ENCODE peak calls at places on chromosomes 6 and 20, in five cellular contexts. M, U, N, A and J are unnamed samples. For H3K27me3, the result is how much of the 10 kb centered on the place peaks cover.

GRCh38 chr20:19735446-19735845 is 22.6 kb upstream of the RIN2 start:
- DNase-seq in M (peak), N (peak), A (peak), U (peak), J (no peak)

GRCh38 chr6:149940673-149940984 is 1.2 kb upstream of the ULBP2 start:
- DNase-seq in M (no peak), A (no peak), N (no peak), U (no peak), J (no peak)

GRCh38 chr6:138428943-138429616 is 25.1 kb downstream of the HEBP2 start:
- DNase-seq in M (no peak), U (no peak), N (no peak), A (no peak), J (peak)

GRCh38 chr6:74415056-74415455 is 719.1 kb downstream of the CD109 start:
- DNase-seq in U (no peak), M (no peak), A (no peak), N (no peak), J (peak)

GRCh38 chr6:14455942-14456648 is 338.5 kb downstream of the CD83 start:
- DNase-seq in M (no peak), A (no peak), N (no peak), U (no peak), J (no peak)

GRCh38 chr20:826695-827323 is 6.7 kb upstream of the FAM110A start:
- DNase-seq in U (peak), N (no peak), A (peak), M (no peak), J (no peak)

GRCh38 chr20:35225319-35226125 is 968 bp upstream of the MMP24 start:
- DNase-seq in M (no peak), N (no peak), A (no peak), U (no peak), J (no peak)

GRCh38 chr6:167795321-167795811 is 31.3 kb upstream of the AFDN start:
- DNase-seq in A (no peak), N (no peak), M (no peak), U (no peak), J (no peak)

GRCh38 chr6:32118782-32119628 is 9.0 kb downstream of the ATF6B start:
- DNase-seq in M (no peak), A (peak), U (peak), N (peak), J (peak)

GRCh38 chr6:21914121-21914973 is 320.8 kb downstream of the SOX4 start:
- DNase-seq in A (peak), U (peak), N (peak), M (no peak), J (peak)

DNA sequence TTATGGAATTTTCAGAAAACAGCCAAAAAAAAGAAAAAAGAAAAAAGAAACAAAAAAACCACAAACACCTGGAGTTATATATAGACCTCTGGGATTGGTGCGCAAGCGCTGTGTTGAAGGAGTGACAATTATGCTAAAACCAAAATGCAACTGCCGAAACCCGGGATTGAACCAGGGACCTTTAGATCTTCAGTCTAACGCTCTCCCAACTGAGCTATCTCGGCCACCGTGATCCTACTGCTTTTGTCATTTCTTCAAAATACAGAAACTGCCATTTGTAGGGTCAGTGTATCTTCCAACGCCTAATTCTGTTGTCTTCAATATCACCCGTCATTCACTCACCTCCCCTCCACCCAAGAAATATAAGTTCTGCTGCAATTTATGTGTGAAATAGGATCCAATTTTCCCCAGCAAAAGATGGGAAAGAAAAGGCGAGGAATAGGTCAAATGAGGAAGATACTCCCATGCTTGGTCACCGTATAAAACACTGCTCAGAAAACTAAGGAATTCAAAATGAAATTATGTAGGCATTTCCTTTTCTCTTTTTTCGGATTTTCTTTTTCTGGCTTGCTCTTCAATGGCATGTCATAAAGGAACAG is 116.0 kb downstream of the TRIM27 start:
- DNase-seq in A (no peak), N (no peak), M (no peak), U (no peak), J (no peak)
- H3K4me3 ChIP-seq in A (no peak), N (no peak), M (no peak), U (no peak), J (peak)

GRCh38 chr20:63325554-63326313 is 32.7 kb downstream of the COL20A1 start:
- DNase-seq in N (peak), M (no peak), A (no peak), U (no peak), J (no peak)
- H3K27me3 ChIP-seq in N (half or more), M (under half), A (under half), U (under half), J (under half)

GRCh38 chr20:37596890-37597539 is 69.3 kb upstream of the BLCAP start:
- DNase-seq in A (no peak), U (no peak), M (no peak), N (no peak), J (no peak)

GRCh38 chr20:37596168-37596567 is 68.5 kb upstream of the BLCAP start:
- DNase-seq in U (no peak), A (no peak), N (no peak), M (no peak), J (no peak)

GRCh38 chr20:37600486-37600885 is 72.8 kb upstream of the BLCAP start:
- DNase-seq in N (no peak), M (no peak), A (no peak), U (no peak), J (no peak)

GRCh38 chr20:37598611-37599342 is 71.1 kb upstream of the BLCAP start:
- DNase-seq in M (no peak), N (no peak), U (no peak), A (no peak), J (no peak)

DNA sequence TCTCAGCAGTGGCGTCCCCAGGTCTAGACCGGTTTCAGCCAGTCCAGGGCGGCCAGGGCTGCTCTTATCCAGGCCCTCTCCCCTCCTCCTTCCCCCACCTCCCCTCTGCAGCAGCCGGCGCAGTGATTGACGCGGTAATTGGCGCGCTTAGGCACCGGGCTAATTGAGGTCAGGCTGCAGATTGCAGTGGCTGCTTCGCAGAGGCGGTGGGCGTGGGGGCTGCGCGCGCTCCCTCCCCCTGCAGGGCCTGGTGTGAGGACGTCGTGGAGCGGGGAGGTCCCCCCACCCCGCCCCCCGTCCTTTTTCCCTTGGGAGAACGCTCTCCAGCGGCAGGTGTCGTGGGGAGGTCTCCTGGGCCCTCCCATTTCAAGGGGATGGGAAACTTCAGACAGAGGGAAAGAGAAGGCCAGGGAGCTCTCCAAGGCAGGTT is 70.4 kb upstream of the BLCAP start:
- DNase-seq in A (no peak), N (no peak), M (no peak), U (no peak), J (no peak)
- H3K4me3 ChIP-seq in A (no peak), N (no peak), M (no peak), U (no peak), J (no peak)

DNA sequence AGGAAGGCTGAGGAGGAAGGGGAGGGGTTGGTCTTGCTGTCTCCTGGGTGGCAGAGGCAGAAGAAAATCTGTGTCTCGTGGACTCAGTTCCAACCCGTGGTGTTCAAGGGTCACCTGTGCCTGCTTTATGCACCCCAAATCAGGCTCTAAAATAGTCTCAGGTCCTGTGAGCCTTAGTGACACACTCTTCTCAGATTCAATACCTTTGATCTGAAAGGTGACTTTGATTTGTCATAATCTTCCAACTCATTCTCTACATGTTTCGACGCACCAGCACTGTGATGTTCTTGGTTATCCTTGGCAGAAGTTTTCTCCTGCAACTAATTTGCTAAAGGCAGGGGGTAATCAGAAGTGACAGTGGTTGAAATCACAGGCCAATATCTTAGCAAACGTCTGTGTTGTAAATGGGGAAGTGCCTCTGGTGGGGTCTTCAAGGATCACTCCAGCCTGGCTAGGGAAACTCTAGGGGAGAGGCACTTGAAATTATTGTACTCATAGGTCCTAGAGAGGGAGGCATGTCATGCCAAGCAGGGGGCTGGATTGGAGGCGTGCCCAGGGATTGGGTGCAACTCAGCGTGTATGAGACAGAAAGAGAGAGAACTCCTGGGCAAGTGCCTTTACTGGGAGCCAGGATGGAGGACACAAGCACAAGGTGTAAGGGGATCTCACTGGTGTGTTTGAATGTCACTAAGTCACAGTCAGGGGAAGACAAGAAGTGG is 19.0 kb upstream of the PRND start:
- DNase-seq in M (no peak), A (no peak), U (no peak), N (no peak), J (no peak)
- H3K27me3 ChIP-seq in M (under half), A (under half), U (under half), N (under half), J (under half)